ENCODE peak calls at places on chromosomes 12 and 14, in six cellular contexts. B, Z, A, E, I and M are unnamed samples.

GRCh38 chr14:92789457-92790089 is 4.5 kb upstream of the GOLGA5 start:
- DNase-seq in B (no peak), Z (peak; percentile 18), A (peak; percentile 20), E (peak; percentile 16), I (no peak), M (no peak)

GRCh38 chr14:84250863-84251262 is 1279.1 kb upstream of the FLRT2 start:
- DNase-seq in B (no peak), Z (no peak), A (no peak), E (no peak), I (no peak), M (no peak)

GRCh38 chr12:96050139-96050538 is 14.8 kb upstream of the LTA4H start:
- DNase-seq in B (no peak), Z (no peak), A (no peak), E (no peak), I (no peak), M (no peak)

GRCh38 chr12:130153803-130154202 is 8.5 kb upstream of the FZD10 start:
- DNase-seq in B (no peak), Z (no peak), A (no peak), E (no peak), I (no peak), M (peak; percentile 37)

GRCh38 chr12:106720696-106721095 is 53.8 kb upstream of the RIC8B start:
- DNase-seq in B (no peak), Z (no peak), A (no peak), E (no peak), I (no peak), M (no peak)

GRCh38 chr12:128269108-128269713 is 2.2 kb downstream of the TMEM132C start:
- DNase-seq in B (peak; percentile 4), Z (no peak), A (no peak), E (no peak), I (no peak), M (no peak)

GRCh38 chr14:58760121-58760520 is 122.4 kb downstream of the DACT1 start:
- DNase-seq in B (no peak), Z (no peak), A (no peak), E (no peak), I (no peak), M (no peak)

GRCh38 chr14:35535794-35536112 is 1.8 kb downstream of the INSM2 start:
- DNase-seq in B (no peak), Z (no peak), A (no peak), E (no peak), I (no peak), M (no peak)

GRCh38 chr14:100906420-100906819 is 2.9 kb upstream of the RTL1 start:
- DNase-seq in B (peak; percentile 24), Z (no peak), A (peak; percentile 26), E (no peak), I (no peak), M (no peak)

GRCh38 chr12:57939291-57939690 is 2.1 kb upstream of the ATP23 start:
- DNase-seq in B (no peak), Z (peak; percentile 28), A (no peak), E (no peak), I (no peak), M (no peak)

GRCh38 chr12:47034661-47035060 is 44.8 kb upstream of the PCED1B start:
- DNase-seq in B (no peak), Z (no peak), A (no peak), E (peak; percentile 21), I (no peak), M (no peak)

GRCh38 chr14:31881531-31882310 is 195.4 kb upstream of the ARHGAP5 start:
- DNase-seq in B (no peak), Z (no peak), A (no peak), E (no peak), I (no peak), M (no peak)

GRCh38 chr12:49187184-49187583 is 1.7 kb downstream of the TUBA1A start:
- DNase-seq in B (no peak), Z (peak; percentile 10), A (no peak), E (peak; percentile 20), I (no peak), M (peak; percentile 74)

GRCh38 chr14:70995671-70996070 is 88.4 kb downstream of the PCNX1 start:
- DNase-seq in B (no peak), Z (no peak), A (no peak), E (peak; percentile 76), I (peak; percentile 21), M (no peak)

GRCh38 chr12:31578632-31579031 is 12.3 kb downstream of the DENND5B start:
- DNase-seq in B (no peak), Z (no peak), A (no peak), E (no peak), I (no peak), M (no peak)

GRCh38 chr14:35576260-35576659 is 42.3 kb downstream of the INSM2 start:
- DNase-seq in B (peak; percentile 49), Z (peak; percentile 2), A (no peak), E (no peak), I (no peak), M (no peak)

GRCh38 chr12:96824838-96825236 is 82.2 kb upstream of the NEDD1 start:
- DNase-seq in B (no peak), Z (no peak), A (no peak), E (no peak), I (no peak), M (no peak)

DNA sequence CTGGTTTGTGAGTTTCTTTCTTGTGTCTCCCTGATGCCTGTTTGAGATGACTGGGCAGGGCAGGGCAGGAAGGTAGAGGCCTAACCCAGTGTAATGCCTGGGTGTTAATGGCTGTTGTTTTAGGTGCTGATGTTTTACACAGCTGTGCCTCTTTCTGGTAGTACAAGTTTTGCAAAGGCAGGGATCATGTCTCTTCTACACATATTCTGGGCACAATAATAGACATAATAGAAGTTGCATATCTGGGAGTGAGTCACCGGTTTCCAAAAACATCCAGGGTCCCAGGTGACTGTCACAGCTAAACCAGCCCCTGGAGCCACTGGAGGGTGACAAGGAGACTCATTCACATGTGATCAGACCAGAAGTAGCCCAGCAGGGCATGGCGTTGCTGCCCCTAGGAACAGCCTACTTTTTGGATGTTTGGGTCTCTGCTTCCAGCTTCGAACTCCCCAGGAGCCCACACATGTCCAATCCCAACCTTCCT is 18.1 kb downstream of the TPCN1 start:
- DNase-seq in B (no peak), Z (no peak), A (no peak), E (no peak), I (peak; percentile 53), M (peak; percentile 66)
- H3K4me1 ChIP-seq in B (peaks cover 9% of the 10 kb centered on the region), Z (peaks cover 29% of the 10 kb centered on the region), A (peaks cover 23% of the 10 kb centered on the region), E (peaks cover 26% of the 10 kb centered on the region), I (peaks cover 99% of the 10 kb centered on the region), M (peaks cover 92% of the 10 kb centered on the region)

DNA sequence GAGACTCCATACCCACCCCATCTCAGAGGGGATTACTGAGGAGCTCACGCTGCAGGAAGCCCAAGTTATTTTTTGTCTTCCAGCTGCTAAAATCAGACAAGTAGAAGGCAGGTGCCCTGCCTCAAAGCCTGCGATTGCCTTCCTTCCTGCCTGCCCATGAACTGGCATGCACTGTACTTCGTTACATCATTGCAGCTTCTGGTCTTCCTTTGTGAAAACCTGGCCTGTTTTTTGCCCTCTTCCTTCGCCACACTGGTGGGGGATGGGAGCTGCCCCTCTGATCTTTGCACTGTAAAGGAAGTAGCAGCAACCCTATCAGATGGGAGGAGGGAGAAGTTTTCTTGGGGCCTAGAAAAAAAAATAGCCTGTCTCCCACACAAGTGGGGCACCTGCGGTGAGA is 1098.7 kb downstream of the BCL11B start:
- DNase-seq in B (no peak), Z (no peak), A (no peak), E (no peak), I (peak; percentile 55), M (no peak)
- H3K4me1 ChIP-seq in B (no peaks in the 10 kb centered on the region), Z (no peaks in the 10 kb centered on the region), A (no peaks in the 10 kb centered on the region), E (no peaks in the 10 kb centered on the region), I (no peaks in the 10 kb centered on the region), M (no peaks in the 10 kb centered on the region)

GRCh38 chr12:105331805-105332251 is 1.3 kb downstream of the C12orf75 start:
- DNase-seq in B (no peak), Z (peak; percentile 59), A (peak; percentile 67), E (no peak), I (peak; percentile 41), M (no peak)
- H3K4me1 ChIP-seq in B (peaks cover 40% of the 10 kb centered on the region), Z (peaks cover 33% of the 10 kb centered on the region), A (peaks cover 79% of the 10 kb centered on the region), E (peaks cover 54% of the 10 kb centered on the region), I (peaks cover 20% of the 10 kb centered on the region), M (peaks cover 16% of the 10 kb centered on the region)

GRCh38 chr12:118375348-118375747 is 1.0 kb upstream of the SUDS3 start:
- DNase-seq in B (no peak), Z (no peak), A (no peak), E (no peak), I (no peak), M (no peak)

GRCh38 chr12:118374909-118375308 is 1.4 kb upstream of the SUDS3 start:
- DNase-seq in B (no peak), Z (no peak), A (no peak), E (no peak), I (no peak), M (no peak)

GRCh38 chr12:118377005-118377890 is 893 bp downstream of the SUDS3 start:
- DNase-seq in B (no peak), Z (no peak), A (peak; percentile 53), E (no peak), I (no peak), M (no peak)

GRCh38 chr12:118376089-118377004 is at the start of gene SUDS3:
- DNase-seq in B (peak; percentile 92), Z (peak; percentile 50), A (peak; percentile 91), E (peak; percentile 84), I (peak; percentile 96), M (peak; percentile 94)

DNA sequence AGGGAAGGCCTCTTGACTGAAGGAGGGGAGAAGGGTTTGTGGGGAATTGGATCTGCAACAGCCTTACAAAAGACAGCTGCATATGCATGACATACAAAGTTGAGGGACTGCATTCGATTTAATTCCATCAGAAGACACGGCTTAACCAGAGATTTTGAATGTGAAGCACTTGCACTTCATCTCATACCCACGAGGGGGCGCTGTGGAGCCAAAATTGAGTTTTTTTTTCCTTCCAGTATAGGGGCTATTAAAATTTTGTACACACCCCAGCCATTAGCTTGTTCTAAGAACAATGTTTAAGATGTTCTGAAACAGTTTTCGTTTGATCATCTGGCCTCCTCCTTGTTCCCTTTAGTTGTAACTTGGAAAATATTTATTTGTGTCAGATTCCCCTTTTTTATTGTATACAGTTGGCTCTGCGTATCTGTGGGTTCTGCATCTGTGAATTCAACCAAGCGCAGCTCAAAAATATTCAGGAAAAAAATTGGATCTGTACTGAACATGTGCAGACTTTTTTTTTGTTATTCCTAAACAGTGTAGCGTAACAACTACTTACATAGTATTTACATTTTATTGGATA is 1.6 kb downstream of the SUDS3 start:
- DNase-seq in B (peak; percentile 52), Z (no peak), A (peak; percentile 68), E (peak; percentile 58), I (peak; percentile 72), M (peak; percentile 74)
- H3K4me1 ChIP-seq in B (peaks cover 15% of the 10 kb centered on the region), Z (no peaks in the 10 kb centered on the region), A (peaks cover 23% of the 10 kb centered on the region), E (peaks cover 15% of the 10 kb centered on the region), I (peaks cover 35% of the 10 kb centered on the region), M (peaks cover 30% of the 10 kb centered on the region)

GRCh38 chr12:75981247-75981646 is 50.3 kb downstream of the PHLDA1 start:
- DNase-seq in B (no peak), Z (no peak), A (no peak), E (no peak), I (no peak), M (no peak)

GRCh38 chr12:75977590-75977951 is 54.0 kb downstream of the PHLDA1 start:
- DNase-seq in B (no peak), Z (no peak), A (no peak), E (no peak), I (no peak), M (no peak)

GRCh38 chr12:75977952-75978671 is 53.5 kb downstream of the PHLDA1 start:
- DNase-seq in B (no peak), Z (peak; percentile 100), A (peak; percentile 53), E (peak; percentile 100), I (peak; percentile 75), M (peak; percentile 85)

GRCh38 chr12:75978677-75979076 is 52.9 kb downstream of the PHLDA1 start:
- DNase-seq in B (no peak), Z (no peak), A (no peak), E (no peak), I (no peak), M (no peak)

GRCh38 chr12:75979181-75979580 is 52.4 kb downstream of the PHLDA1 start:
- DNase-seq in B (no peak), Z (peak; percentile 88), A (no peak), E (peak; percentile 64), I (no peak), M (no peak)
- H3K4me1 ChIP-seq in B (peaks cover 10% of the 10 kb centered on the region), Z (peaks cover 40% of the 10 kb centered on the region), A (peaks cover 43% of the 10 kb centered on the region), E (peaks cover 72% of the 10 kb centered on the region), I (peaks cover 43% of the 10 kb centered on the region), M (peaks cover 23% of the 10 kb centered on the region)